ENCODE peak calls at places on chromosomes 5 and 9, in nine cellular contexts. R is coronary artery, P is hepatocyte, V is endothelial cell, D is heart right ventricle, J is colonic mucosa, F is endodermal cell, K is epithelial cell of esophagus, N is nephron progenitor cell. G is an unnamed sample.
A peak's percentile ranks its signal among the peaks of the same experiment; 100 is the strongest.

GRCh38 chr9:88782931-88783451 is 208.3 kb upstream of the S1PR3 start:
- DNase-seq in R (no peak), P (no peak), V (no peak), D (no peak), J (no peak), F (no peak), K (peak; percentile 77), N (no peak), G (no peak)

GRCh38 chr5:23268136-23268535 is 239.3 kb upstream of the PRDM9 start:
- DNase-seq in R (no peak), P (no peak), V (no peak), D (no peak), J (no peak), F (no peak), K (no peak), N (no peak), G (no peak)

GRCh38 chr5:86101966-86102365 is 515.8 kb upstream of the COX7C start:
- DNase-seq in R (no peak), P (no peak), V (no peak), D (no peak), J (no peak), F (no peak), K (no peak), N (no peak), G (no peak)

GRCh38 chr9:13033959-13034695 is 245.4 kb downstream of the MPDZ start:
- DNase-seq in R (no peak), P (peak; percentile 85), V (peak; percentile 72), D (peak; percentile 48), J (peak; percentile 49), F (peak; percentile 91), K (peak; percentile 65), N (peak; percentile 78), G (peak; percentile 77)

GRCh38 chr5:125978015-125978414 is 445.2 kb upstream of the GRAMD2B start:
- DNase-seq in R (no peak), P (no peak), V (no peak), D (no peak), J (no peak), F (no peak), K (no peak), N (no peak), G (no peak)

GRCh38 chr5:104635216-104635615 is 1072.6 kb upstream of the NUDT12 start:
- DNase-seq in R (no peak), P (no peak), V (no peak), D (no peak), J (no peak), F (no peak), K (no peak), N (no peak), G (no peak)

GRCh38 chr9:2623046-2623865 is 1.7 kb downstream of the VLDLR start:
- DNase-seq in R (peak; percentile 87), P (peak; percentile 67), V (peak; percentile 48), D (peak; percentile 67), J (peak; percentile 23), F (peak; percentile 88), K (peak; percentile 91), N (peak; percentile 46), G (peak; percentile 51)

GRCh38 chr5:54985301-54986268 is at the start of gene ESM1:
- DNase-seq in R (no peak), P (no peak), V (no peak), D (no peak), J (no peak), F (no peak), K (peak; percentile 85), N (peak; percentile 8), G (no peak)

GRCh38 chr5:121630402-121630801 is 221.3 kb upstream of the FTMT start:
- DNase-seq in R (no peak), P (peak; percentile 22), V (no peak), D (no peak), J (peak; percentile 16), F (peak; percentile 43), K (peak; percentile 48), N (no peak), G (no peak)

GRCh38 chr9:91948423-91949292 is 1.4 kb downstream of the ROR2 start:
- DNase-seq in R (no peak), P (peak; percentile 88), V (peak; percentile 61), D (no peak), J (peak; percentile 57), F (peak; percentile 92), K (peak; percentile 52), N (peak; percentile 76), G (peak; percentile 79)

GRCh38 chr5:152086668-152087067 is 162.0 kb upstream of the GLRA1 start:
- DNase-seq in R (no peak), P (no peak), V (no peak), D (no peak), J (no peak), F (peak; percentile 68), K (no peak), N (no peak), G (no peak)

GRCh38 chr5:146040559-146040958 is 64.8 kb downstream of the PLAC8L1 start:
- DNase-seq in R (no peak), P (no peak), V (no peak), D (peak; percentile 16), J (peak; percentile 48), F (no peak), K (no peak), N (no peak), G (no peak)

GRCh38 chr9:37370282-37370681 is 52.2 kb upstream of the GRHPR start:
- DNase-seq in R (no peak), P (no peak), V (no peak), D (no peak), J (no peak), F (no peak), K (no peak), N (no peak), G (no peak)

GRCh38 chr9:37371565-37372464 is 50.7 kb upstream of the GRHPR start:
- DNase-seq in R (no peak), P (peak; percentile 23), V (no peak), D (no peak), J (no peak), F (no peak), K (no peak), N (no peak), G (no peak)

GRCh38 chr9:37372839-37373238 is 49.7 kb upstream of the GRHPR start:
- DNase-seq in R (no peak), P (no peak), V (no peak), D (no peak), J (no peak), F (no peak), K (no peak), N (no peak), G (no peak)

GRCh38 chr9:37369671-37370070 is 52.8 kb upstream of the GRHPR start:
- DNase-seq in R (no peak), P (no peak), V (no peak), D (no peak), J (no peak), F (peak; percentile 46), K (no peak), N (no peak), G (no peak)

DNA sequence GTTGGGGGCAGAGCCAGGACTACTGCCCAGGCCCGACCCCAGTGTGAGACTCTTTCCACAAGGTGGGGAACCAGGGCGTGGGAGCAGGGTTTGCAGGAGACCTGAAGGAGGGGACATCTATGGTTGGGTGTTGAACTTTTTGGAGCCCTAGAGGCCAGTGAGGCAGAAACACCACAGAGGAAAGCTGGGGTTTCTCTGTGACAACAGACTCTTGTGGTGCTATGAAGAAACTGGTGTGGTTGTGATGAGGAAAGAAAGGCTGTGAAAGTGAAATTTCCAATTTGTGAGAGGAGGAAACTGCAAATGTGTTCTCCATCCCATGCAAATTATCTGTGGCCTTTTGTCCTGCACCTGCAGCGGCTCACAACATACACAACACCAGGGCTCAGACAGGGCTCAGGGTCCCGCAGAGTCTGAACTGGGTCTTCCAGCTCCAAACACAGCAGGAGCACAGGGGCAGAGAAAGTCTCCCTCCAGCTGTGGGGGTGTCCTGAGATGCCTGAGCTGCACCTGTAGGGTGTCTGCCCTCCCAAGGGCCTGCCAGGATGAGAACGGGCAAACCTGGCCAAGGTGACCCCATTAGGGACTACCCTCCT is 51.4 kb upstream of the GRHPR start:
- DNase-seq in R (no peak), P (no peak), V (no peak), D (no peak), J (no peak), F (no peak), K (no peak), N (no peak), G (no peak)
- TF ChIP-seq CTCF in R (no peak), P (no peak), V (no peak), D (no peak), J (no peak), F (peak; percentile 19), K (no peak), N (no peak), G (no peak)

GRCh38 chr5:1737790-1738405 is 61.7 kb downstream of the MRPL36 start:
- DNase-seq in R (no peak), P (no peak), V (peak; percentile 24), D (no peak), J (no peak), F (peak; percentile 74), K (peak; percentile 48), N (peak; percentile 32), G (no peak)
- TF ChIP-seq CTCF in R (no peak), P (peak; percentile 40), V (peak; percentile 49), D (no peak), J (peak; percentile 68), F (peak; percentile 85), K (peak; percentile 64), N (peak; percentile 56), G (peak; percentile 70)

DNA sequence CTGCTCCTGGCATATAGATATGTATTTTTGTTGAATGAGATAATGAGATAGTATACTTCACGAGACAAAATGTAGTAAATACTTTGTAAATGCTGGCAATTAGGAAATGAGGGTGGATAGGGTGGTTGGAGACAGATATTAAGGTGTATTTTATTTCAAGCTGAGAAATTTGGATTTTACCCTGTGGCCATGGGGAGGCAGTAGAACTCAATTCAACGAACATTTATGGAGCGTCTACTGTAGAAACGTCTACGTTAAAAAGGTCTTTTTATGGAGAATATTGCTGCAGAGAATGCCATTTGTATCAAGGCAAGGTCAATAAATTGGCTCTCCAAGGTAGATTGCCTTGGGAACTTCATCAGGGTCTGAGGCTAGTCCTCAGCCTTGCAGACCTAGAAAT is 21.5 kb upstream of the RALGPS1 start:
- DNase-seq in R (no peak), P (no peak), V (no peak), D (no peak), J (no peak), F (no peak), K (no peak), N (no peak), G (no peak)
- TF ChIP-seq CTCF in R (no peak), P (peak; percentile 39), V (peak; percentile 23), D (no peak), J (peak; percentile 12), F (peak; percentile 71), K (peak; percentile 14), N (peak; percentile 33), G (no peak)

DNA sequence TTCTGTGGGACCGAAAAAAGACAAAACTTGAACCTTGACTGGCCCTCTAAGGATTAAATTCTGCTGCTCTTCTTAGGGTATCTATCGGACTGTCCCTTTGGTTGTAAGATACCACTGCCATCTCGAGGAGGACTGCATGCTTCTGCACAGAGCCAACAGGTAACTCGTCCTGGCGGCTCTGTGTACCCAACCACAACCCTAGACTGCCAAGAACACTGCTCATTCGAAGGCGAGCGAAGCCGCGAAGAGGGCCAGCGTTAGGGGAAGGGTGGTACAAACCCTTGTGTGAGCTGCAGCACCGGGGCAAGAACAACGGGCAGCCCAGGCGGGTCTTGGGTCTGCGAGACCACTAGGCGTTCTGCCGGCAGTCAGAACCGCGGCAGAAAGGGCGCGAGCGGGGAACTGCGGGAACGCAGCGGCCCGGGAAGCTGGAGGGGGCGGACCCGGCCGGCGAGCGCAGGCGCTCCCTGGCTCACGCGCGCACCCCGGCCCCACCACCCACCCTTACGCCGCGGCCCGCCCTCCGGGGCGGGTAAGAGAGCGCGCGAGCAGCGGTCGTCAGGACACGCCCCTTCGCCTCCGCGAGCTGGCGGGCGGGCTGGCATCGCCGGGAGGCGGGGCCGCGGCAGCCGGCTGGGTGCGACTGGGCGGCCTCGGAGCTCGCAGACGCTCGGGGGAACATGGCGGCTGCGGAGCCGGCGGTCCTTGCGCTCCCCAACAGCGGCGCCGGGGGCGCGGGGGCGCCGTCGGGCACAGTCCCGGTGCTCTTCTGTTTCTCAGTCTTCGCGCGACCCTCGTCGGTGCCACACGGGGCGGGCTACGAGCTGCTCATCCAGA is at the start of gene ISOC1:
- DNase-seq in R (peak; percentile 90), P (peak; percentile 97), V (peak; percentile 91), D (peak; percentile 91), J (peak; percentile 91), F (peak; percentile 96), K (peak; percentile 94), N (peak; percentile 94), G (peak; percentile 92)
- TF ChIP-seq CTCF in R (no peak), P (peak; percentile 30), V (no peak), D (no peak), J (no peak), F (peak; percentile 30), K (no peak), N (no peak), G (no peak)